ENCODE peak calls at places on chromosome 6, in six cellular contexts. One of them, this sample, is unnamed.

GRCh38 chr6:110755411-110755834 is 59.8 kb downstream of the CDK19 start:
- ATAC-seq in K562: no peak
- ATAC-seq in upper lobe of left lung: no peak
- ATAC-seq in HCT116: no peak
- ATAC-seq in Panc1: no peak
- ATAC-seq in GM23338: no peak
- ATAC-seq in this sample: no peak

GRCh38 chr6:118468682-118469465 is 79.2 kb upstream of the PLN start:
- ATAC-seq in HCT116: no peak
- ATAC-seq in upper lobe of left lung: no peak
- ATAC-seq in Panc1: peak; percentile 74
- ATAC-seq in GM23338: no peak
- ATAC-seq in K562: no peak
- ATAC-seq in this sample: no peak

GRCh38 chr6:148509789-148510581 is 167.3 kb downstream of the SASH1 start:
- ATAC-seq in HCT116: no peak
- ATAC-seq in Panc1: no peak
- ATAC-seq in upper lobe of left lung: peak; percentile 84
- ATAC-seq in K562: peak; percentile 64
- ATAC-seq in GM23338: peak; percentile 15
- ATAC-seq in this sample: peak; percentile 69

GRCh38 chr6:85660181-85660611 is 17.5 kb upstream of the SYNCRIP start:
- ATAC-seq in GM23338: peak; percentile 67
- ATAC-seq in K562: peak; percentile 93
- ATAC-seq in upper lobe of left lung: peak; percentile 42
- ATAC-seq in Panc1: peak; percentile 81
- ATAC-seq in HCT116: peak; percentile 98
- ATAC-seq in this sample: no peak

GRCh38 chr6:43436577-43437282 is 9.4 kb downstream of the ABCC10 start:
- ATAC-seq in Panc1: no peak
- ATAC-seq in K562: peak; percentile 40
- ATAC-seq in GM23338: no peak
- ATAC-seq in HCT116: peak; percentile 76
- ATAC-seq in upper lobe of left lung: peak; percentile 20
- ATAC-seq in this sample: peak; percentile 60

GRCh38 chr6:20700375-20700774 is 166.1 kb downstream of the CDKAL1 start:
- ATAC-seq in K562: no peak
- ATAC-seq in Panc1: no peak
- ATAC-seq in HCT116: no peak
- ATAC-seq in upper lobe of left lung: no peak
- ATAC-seq in GM23338: no peak
- ATAC-seq in this sample: no peak

GRCh38 chr6:81682238-81682795 is 70.2 kb downstream of the TENT5A start:
- ATAC-seq in HCT116: no peak
- ATAC-seq in upper lobe of left lung: no peak
- ATAC-seq in Panc1: no peak
- ATAC-seq in GM23338: no peak
- ATAC-seq in K562: no peak
- ATAC-seq in this sample: no peak

GRCh38 chr6:128427139-128427538 is 93.3 kb downstream of the PTPRK start:
- ATAC-seq in HCT116: no peak
- ATAC-seq in GM23338: no peak
- ATAC-seq in Panc1: no peak
- ATAC-seq in K562: no peak
- ATAC-seq in upper lobe of left lung: no peak
- ATAC-seq in this sample: no peak

GRCh38 chr6:37442416-37443218 is 9.6 kb downstream of the CMTR1 start:
- ATAC-seq in upper lobe of left lung: peak; percentile 28
- ATAC-seq in GM23338: no peak
- ATAC-seq in HCT116: no peak
- ATAC-seq in K562: no peak
- ATAC-seq in Panc1: no peak
- ATAC-seq in this sample: no peak

GRCh38 chr6:119076173-119076965 is 2.1 kb downstream of the FAM184A start:
- ATAC-seq in upper lobe of left lung: no peak
- ATAC-seq in K562: no peak
- ATAC-seq in Panc1: no peak
- ATAC-seq in HCT116: no peak
- ATAC-seq in GM23338: no peak
- ATAC-seq in this sample: no peak

GRCh38 chr6:128725271-128726233 is 157.4 kb upstream of the LAMA2 start:
- ATAC-seq in HCT116: no peak
- ATAC-seq in Panc1: no peak
- ATAC-seq in K562: no peak
- ATAC-seq in GM23338: no peak
- ATAC-seq in upper lobe of left lung: peak; percentile 61
- ATAC-seq in this sample: no peak

GRCh38 chr6:73652637-73653570 is 888 bp downstream of the SLC17A5 start:
- ATAC-seq in K562: peak; percentile 71
- ATAC-seq in HCT116: peak; percentile 40
- ATAC-seq in Panc1: peak; percentile 62
- ATAC-seq in upper lobe of left lung: peak; percentile 71
- ATAC-seq in GM23338: peak; percentile 68
- ATAC-seq in this sample: peak; percentile 35
- TF ChIP-seq CTCF in K562: peak; percentile 19
- TF ChIP-seq CTCF in HCT116: peak; percentile 20
- TF ChIP-seq CTCF in Panc1: peak; percentile 68
- TF ChIP-seq CTCF in upper lobe of left lung: peak; percentile 31
- TF ChIP-seq CTCF in GM23338: peak; percentile 24
- TF ChIP-seq CTCF in this sample: no peak

DNA sequence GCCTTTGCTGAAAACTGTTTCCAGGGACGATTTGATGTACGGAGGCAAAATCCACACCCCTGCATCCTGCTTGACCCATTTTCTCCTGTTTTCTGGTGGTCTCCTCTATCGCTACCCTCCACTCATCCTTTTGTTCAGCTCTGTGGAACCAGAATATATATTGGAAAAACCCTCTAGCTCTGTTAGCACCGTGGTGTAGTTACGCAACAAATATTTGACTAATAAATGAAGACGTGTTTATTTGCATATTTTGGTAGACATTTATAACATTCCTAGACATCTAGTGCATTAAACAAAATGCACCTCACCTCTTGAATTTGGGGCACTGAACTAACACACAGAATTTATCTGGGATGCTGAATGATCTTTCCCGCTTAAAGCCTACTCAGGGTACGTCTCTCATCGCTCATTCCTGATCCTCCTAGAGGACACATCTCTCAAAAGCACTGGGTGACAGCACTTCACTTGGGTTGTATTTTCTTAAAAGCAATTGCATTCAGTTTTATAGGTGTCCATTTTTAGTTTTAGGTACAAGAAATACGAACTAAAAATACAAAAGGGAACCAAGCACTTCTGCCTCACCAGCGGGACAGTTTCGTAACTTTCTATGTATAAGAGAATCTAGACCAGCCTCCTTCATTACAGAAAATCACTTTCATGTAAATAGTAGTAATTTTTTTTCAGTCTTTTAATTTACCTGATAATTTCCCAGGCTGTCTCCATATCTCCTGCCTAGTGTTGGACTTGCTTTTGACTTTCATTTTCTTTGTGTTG is 59.2 kb downstream of the SNRNP48 start:
- ATAC-seq in GM23338: no peak
- ATAC-seq in Panc1: no peak
- ATAC-seq in K562: no peak
- ATAC-seq in upper lobe of left lung: no peak
- ATAC-seq in HCT116: no peak
- ATAC-seq in this sample: no peak
- TF ChIP-seq POLR2AphosphoS5 in GM23338: no peak
- TF ChIP-seq POLR2AphosphoS5 in Panc1: no peak
- TF ChIP-seq POLR2AphosphoS5 in K562: no peak
- TF ChIP-seq POLR2AphosphoS5 in upper lobe of left lung: no peak
- TF ChIP-seq POLR2AphosphoS5 in HCT116: no peak
- TF ChIP-seq POLR2AphosphoS5 in this sample: no peak

GRCh38 chr6:157221049-157221816 is 102.1 kb downstream of the TMEM242 start:
- ATAC-seq in HCT116: peak; percentile 93
- ATAC-seq in Panc1: peak; percentile 90
- ATAC-seq in K562: peak; percentile 92
- ATAC-seq in upper lobe of left lung: peak; percentile 92
- ATAC-seq in GM23338: peak; percentile 78
- ATAC-seq in this sample: peak; percentile 66
- H3K27ac ChIP-seq in HCT116: peak overlapping the region; percentile 25
- H3K27ac ChIP-seq in Panc1: peak overlapping the region; percentile 78
- H3K27ac ChIP-seq in K562: peak overlapping the region; percentile 54
- H3K27ac ChIP-seq in upper lobe of left lung: no peak overlapping the region
- H3K27ac ChIP-seq in GM23338: no peak overlapping the region
- H3K27ac ChIP-seq in this sample: no peak overlapping the region

DNA sequence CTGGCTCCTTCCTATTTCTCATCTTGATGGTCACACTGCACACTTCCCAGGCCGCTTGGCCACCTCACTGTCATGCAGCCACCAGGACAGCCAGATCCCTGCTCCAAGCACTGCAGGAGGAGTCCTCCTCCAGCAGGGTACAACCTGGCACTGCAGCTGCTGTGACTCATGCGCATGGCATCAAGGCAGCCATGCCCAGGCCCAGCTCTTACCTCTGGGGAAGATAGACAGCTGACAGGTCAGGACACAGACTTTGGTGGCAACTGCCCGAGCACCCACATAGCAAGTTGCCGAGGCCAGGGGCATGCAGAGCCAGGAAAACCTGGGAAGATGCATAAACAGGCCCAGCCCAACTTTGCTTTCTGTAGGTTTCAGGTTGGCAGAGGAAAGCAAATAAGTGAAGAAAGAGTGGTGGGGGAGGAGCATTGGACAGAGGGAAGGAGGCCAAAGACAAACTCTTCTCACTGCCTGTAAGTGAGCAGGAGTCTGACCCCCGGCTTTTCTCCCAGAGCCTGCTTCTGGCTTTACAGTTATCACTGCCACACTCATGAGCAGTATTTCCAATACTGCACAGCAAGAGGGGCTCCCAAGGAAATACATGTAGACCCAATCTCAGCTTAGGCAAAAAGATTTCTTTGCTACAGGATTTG is 38.8 kb downstream of the SLC22A3 start:
- ATAC-seq in K562: no peak
- ATAC-seq in upper lobe of left lung: peak; percentile 19
- ATAC-seq in HCT116: peak; percentile 89
- ATAC-seq in GM23338: no peak
- ATAC-seq in Panc1: no peak
- ATAC-seq in this sample: peak; percentile 68
- TF ChIP-seq CTCF in K562: no peak
- TF ChIP-seq CTCF in upper lobe of left lung: no peak
- TF ChIP-seq CTCF in HCT116: no peak
- TF ChIP-seq CTCF in GM23338: no peak
- TF ChIP-seq CTCF in Panc1: no peak
- TF ChIP-seq CTCF in this sample: no peak

GRCh38 chr6:33088931-33089640 is 13.3 kb downstream of the HLA-DPB1 start:
- ATAC-seq in upper lobe of left lung: no peak
- ATAC-seq in GM23338: no peak
- ATAC-seq in Panc1: no peak
- ATAC-seq in HCT116: no peak
- ATAC-seq in K562: no peak
- ATAC-seq in this sample: no peak

GRCh38 chr6:33092385-33092784 is 16.6 kb downstream of the HLA-DPB1 start:
- ATAC-seq in upper lobe of left lung: no peak
- ATAC-seq in K562: no peak
- ATAC-seq in Panc1: no peak
- ATAC-seq in GM23338: no peak
- ATAC-seq in HCT116: no peak
- ATAC-seq in this sample: no peak

GRCh38 chr6:33085627-33086026 is 9.8 kb downstream of the HLA-DPB1 start:
- ATAC-seq in GM23338: no peak
- ATAC-seq in K562: no peak
- ATAC-seq in Panc1: no peak
- ATAC-seq in HCT116: no peak
- ATAC-seq in upper lobe of left lung: no peak
- ATAC-seq in this sample: no peak

GRCh38 chr6:33091957-33092356 is 16.2 kb downstream of the HLA-DPB1 start:
- ATAC-seq in Panc1: no peak
- ATAC-seq in HCT116: peak; percentile 94
- ATAC-seq in K562: peak; percentile 94
- ATAC-seq in upper lobe of left lung: peak; percentile 73
- ATAC-seq in GM23338: peak; percentile 100
- ATAC-seq in this sample: peak; percentile 60

DNA sequence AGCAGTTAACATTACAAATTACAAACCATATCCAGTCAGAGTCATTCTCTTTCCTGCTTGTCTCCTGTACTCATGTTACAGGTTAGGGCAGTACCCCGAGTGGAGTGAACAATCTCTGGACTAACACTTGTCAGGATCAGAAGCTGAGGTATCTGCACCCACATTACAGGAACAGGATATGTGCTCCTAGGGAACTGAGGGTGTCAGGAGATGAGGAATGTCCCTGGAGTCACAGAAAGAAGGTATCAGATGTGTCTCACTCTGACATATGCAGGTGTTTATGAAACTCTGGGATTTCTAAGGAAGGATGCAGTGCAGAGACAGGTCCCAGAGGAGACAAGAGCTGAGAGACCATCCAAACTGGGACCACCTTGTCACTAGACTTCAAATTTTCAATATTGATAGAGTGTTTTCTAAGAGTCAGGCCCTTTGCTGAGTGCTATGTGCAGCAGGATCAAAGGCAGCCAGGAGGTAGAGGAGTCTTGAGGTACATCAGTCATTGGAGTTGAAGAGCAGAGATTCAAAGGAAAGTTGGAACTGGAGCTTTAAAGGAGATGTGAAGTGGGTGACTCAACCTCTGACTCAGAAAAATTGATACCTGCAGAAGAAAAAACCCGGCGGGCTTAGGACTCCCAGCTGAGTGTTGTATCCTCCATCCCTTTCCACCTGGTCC is 12.6 kb downstream of the HLA-DPB1 start:
- ATAC-seq in HCT116: peak; percentile 59
- ATAC-seq in upper lobe of left lung: no peak
- ATAC-seq in Panc1: no peak
- ATAC-seq in GM23338: no peak
- ATAC-seq in K562: no peak
- ATAC-seq in this sample: no peak
- TF ChIP-seq POLR2AphosphoS5 in HCT116: no peak
- TF ChIP-seq POLR2AphosphoS5 in upper lobe of left lung: no peak
- TF ChIP-seq POLR2AphosphoS5 in Panc1: no peak
- TF ChIP-seq POLR2AphosphoS5 in GM23338: no peak
- TF ChIP-seq POLR2AphosphoS5 in K562: no peak
- TF ChIP-seq POLR2AphosphoS5 in this sample: no peak

GRCh38 chr6:1347187-1347560 is 35.3 kb downstream of the FOXQ1 start:
- ATAC-seq in Panc1: peak; percentile 21
- ATAC-seq in GM23338: no peak
- ATAC-seq in HCT116: no peak
- ATAC-seq in K562: no peak
- ATAC-seq in upper lobe of left lung: peak; percentile 39
- ATAC-seq in this sample: no peak
- H3K27ac ChIP-seq in Panc1: no peak overlapping the region
- H3K27ac ChIP-seq in GM23338: no peak overlapping the region
- H3K27ac ChIP-seq in HCT116: no peak overlapping the region
- H3K27ac ChIP-seq in K562: no peak overlapping the region
- H3K27ac ChIP-seq in upper lobe of left lung: peak overlapping the region; percentile 22
- H3K27ac ChIP-seq in this sample: peak overlapping the region; percentile 25

GRCh38 chr6:165383323-165383722 is 73.9 kb upstream of the C6orf118 start:
- ATAC-seq in HCT116: no peak
- ATAC-seq in GM23338: no peak
- ATAC-seq in upper lobe of left lung: no peak
- ATAC-seq in Panc1: no peak
- ATAC-seq in K562: no peak
- ATAC-seq in this sample: no peak
- TF ChIP-seq CTCF in HCT116: no peak
- TF ChIP-seq CTCF in GM23338: no peak
- TF ChIP-seq CTCF in upper lobe of left lung: no peak
- TF ChIP-seq CTCF in Panc1: no peak
- TF ChIP-seq CTCF in K562: no peak
- TF ChIP-seq CTCF in this sample: no peak

GRCh38 chr6:57173886-57174510 is 1.9 kb downstream of the BAG2 start:
- ATAC-seq in Panc1: no peak
- ATAC-seq in HCT116: peak; percentile 24
- ATAC-seq in upper lobe of left lung: peak; percentile 26
- ATAC-seq in GM23338: peak; percentile 4
- ATAC-seq in K562: peak; percentile 34
- ATAC-seq in this sample: peak; percentile 28
- TF ChIP-seq POLR2AphosphoS5 in Panc1: no peak
- TF ChIP-seq POLR2AphosphoS5 in HCT116: peak; percentile 44
- TF ChIP-seq POLR2AphosphoS5 in upper lobe of left lung: no peak
- TF ChIP-seq POLR2AphosphoS5 in GM23338: no peak
- TF ChIP-seq POLR2AphosphoS5 in K562: no peak
- TF ChIP-seq POLR2AphosphoS5 in this sample: peak; percentile 92

This sample was measured in gastroesophageal sphincter.